ENCODE peak calls at places on chromosome 16, in five cellular contexts. One of them, this sample, is unnamed.

GRCh38 chr16:25888873-25889272 is 197.1 kb downstream of the HS3ST4 start:
- DNase-seq in H9: no peak
- DNase-seq in neuronal stem cell: no peak
- DNase-seq in H1: no peak
- DNase-seq in trophoblast cell: no peak
- DNase-seq in this sample: no peak

GRCh38 chr16:66899945-66900688 is 18.6 kb downstream of the CDH16 start:
- DNase-seq in H1: no peak
- DNase-seq in trophoblast cell: no peak
- DNase-seq in H9: no peak
- DNase-seq in neuronal stem cell: no peak
- DNase-seq in this sample: peak

GRCh38 chr16:80512460-80512859 is 28.3 kb upstream of the DYNLRB2 start:
- DNase-seq in H9: no peak
- DNase-seq in trophoblast cell: no peak
- DNase-seq in neuronal stem cell: no peak
- DNase-seq in H1: no peak
- DNase-seq in this sample: no peak

GRCh38 chr16:85832578-85833539 is 33.4 kb downstream of the COX4I1 start:
- DNase-seq in neuronal stem cell: no peak
- DNase-seq in H9: no peak
- DNase-seq in trophoblast cell: peak
- DNase-seq in H1: no peak
- DNase-seq in this sample: no peak

GRCh38 chr16:84044108-84044488 is 1.5 kb upstream of the SLC38A8 start:
- DNase-seq in neuronal stem cell: no peak
- DNase-seq in trophoblast cell: peak
- DNase-seq in H9: peak
- DNase-seq in H1: peak
- DNase-seq in this sample: peak

GRCh38 chr16:55911616-55912015 is 36.4 kb upstream of the CES5A start:
- DNase-seq in H1: no peak
- DNase-seq in H9: no peak
- DNase-seq in neuronal stem cell: no peak
- DNase-seq in trophoblast cell: no peak
- DNase-seq in this sample: no peak

GRCh38 chr16:7615565-7615964 is 282.9 kb downstream of the RBFOX1 start:
- DNase-seq in neuronal stem cell: no peak
- DNase-seq in trophoblast cell: no peak
- DNase-seq in H1: no peak
- DNase-seq in H9: no peak
- DNase-seq in this sample: no peak

GRCh38 chr16:3578610-3579551 is 1.7 kb upstream of the NLRC3 start:
- DNase-seq in H1: no peak
- DNase-seq in neuronal stem cell: peak
- DNase-seq in trophoblast cell: no peak
- DNase-seq in H9: no peak
- DNase-seq in this sample: no peak

GRCh38 chr16:87017388-87018012 is 299.7 kb downstream of the C16orf95 start:
- DNase-seq in neuronal stem cell: no peak
- DNase-seq in H1: no peak
- DNase-seq in trophoblast cell: no peak
- DNase-seq in H9: peak
- DNase-seq in this sample: peak

GRCh38 chr16:15736529-15736928 is 86.5 kb downstream of the NDE1 start:
- DNase-seq in trophoblast cell: no peak
- DNase-seq in H1: no peak
- DNase-seq in H9: no peak
- DNase-seq in neuronal stem cell: no peak
- DNase-seq in this sample: no peak

GRCh38 chr16:26396511-26397235 is 670.1 kb upstream of the C16orf82 start:
- DNase-seq in H1: no peak
- DNase-seq in neuronal stem cell: no peak
- DNase-seq in trophoblast cell: no peak
- DNase-seq in H9: no peak
- DNase-seq in this sample: no peak

GRCh38 chr16:8565498-8565897 is 24.8 kb downstream of the TMEM114 start:
- DNase-seq in neuronal stem cell: no peak
- DNase-seq in trophoblast cell: no peak
- DNase-seq in H9: peak
- DNase-seq in H1: no peak
- DNase-seq in this sample: no peak

GRCh38 chr16:89397331-89397861 is 93.0 kb downstream of the ANKRD11 start:
- DNase-seq in H1: no peak
- DNase-seq in trophoblast cell: no peak
- DNase-seq in neuronal stem cell: no peak
- DNase-seq in H9: no peak
- DNase-seq in this sample: no peak

GRCh38 chr16:57834936-57835335 is 32.6 kb upstream of the KIFC3 start:
- DNase-seq in H9: no peak
- DNase-seq in neuronal stem cell: no peak
- DNase-seq in trophoblast cell: peak
- DNase-seq in H1: no peak
- DNase-seq in this sample: no peak

GRCh38 chr16:89779231-89779912 is 37.1 kb downstream of the FANCA start:
- DNase-seq in neuronal stem cell: no peak
- DNase-seq in H1: no peak
- DNase-seq in trophoblast cell: no peak
- DNase-seq in H9: no peak
- DNase-seq in this sample: no peak

GRCh38 chr16:27428035-27428785 is 26.2 kb downstream of the IL21R start:
- DNase-seq in trophoblast cell: no peak
- DNase-seq in H1: no peak
- DNase-seq in H9: peak
- DNase-seq in neuronal stem cell: no peak
- DNase-seq in this sample: no peak

GRCh38 chr16:19137621-19138128 is 23.9 kb downstream of the ITPRIPL2 start:
- DNase-seq in trophoblast cell: no peak
- DNase-seq in H1: no peak
- DNase-seq in neuronal stem cell: no peak
- DNase-seq in H9: no peak
- DNase-seq in this sample: no peak

GRCh38 chr16:27463741-27464662 is 62.0 kb downstream of the IL21R start:
- DNase-seq in trophoblast cell: no peak
- DNase-seq in neuronal stem cell: no peak
- DNase-seq in H9: no peak
- DNase-seq in H1: no peak
- DNase-seq in this sample: no peak

GRCh38 chr16:2846511-2847310 is 11.3 kb downstream of the PRSS22 start:
- DNase-seq in H9: no peak
- DNase-seq in trophoblast cell: peak
- DNase-seq in neuronal stem cell: no peak
- DNase-seq in H1: no peak
- DNase-seq in this sample: peak

GRCh38 chr16:77732241-77732946 is 10.1 kb downstream of the NUDT7 start:
- DNase-seq in trophoblast cell: peak
- DNase-seq in neuronal stem cell: no peak
- DNase-seq in H9: no peak
- DNase-seq in H1: no peak
- DNase-seq in this sample: peak

GRCh38 chr16:85902366-85903155 is 3.6 kb downstream of the IRF8 start:
- DNase-seq in H9: no peak
- DNase-seq in H1: no peak
- DNase-seq in neuronal stem cell: no peak
- DNase-seq in trophoblast cell: peak
- DNase-seq in this sample: no peak

GRCh38 chr16:84331998-84332780 is 36.1 kb upstream of the ATP2C2 start:
- DNase-seq in trophoblast cell: peak
- DNase-seq in neuronal stem cell: no peak
- DNase-seq in H1: no peak
- DNase-seq in H9: no peak
- DNase-seq in this sample: no peak

GRCh38 chr16:26642047-26642664 is 424.6 kb upstream of the C16orf82 start:
- DNase-seq in trophoblast cell: no peak
- DNase-seq in H1: no peak
- DNase-seq in H9: no peak
- DNase-seq in neuronal stem cell: no peak
- DNase-seq in this sample: no peak

GRCh38 chr16:54654429-54654828 is 276.2 kb upstream of the IRX5 start:
- DNase-seq in trophoblast cell: no peak
- DNase-seq in H9: no peak
- DNase-seq in neuronal stem cell: no peak
- DNase-seq in H1: no peak
- DNase-seq in this sample: no peak

GRCh38 chr16:65769055-65769465 is 597.4 kb upstream of the CDH5 start:
- DNase-seq in neuronal stem cell: no peak
- DNase-seq in trophoblast cell: peak
- DNase-seq in H1: no peak
- DNase-seq in H9: no peak
- DNase-seq in this sample: peak

GRCh38 chr16:588889-589657 is 793 bp upstream of the RAB40C start:
- DNase-seq in trophoblast cell: peak
- DNase-seq in H9: peak
- DNase-seq in neuronal stem cell: peak
- DNase-seq in H1: peak
- DNase-seq in this sample: peak

GRCh38 chr16:88532434-88533241 is 37.6 kb upstream of the ZC3H18 start:
- DNase-seq in neuronal stem cell: no peak
- DNase-seq in H9: no peak
- DNase-seq in H1: no peak
- DNase-seq in trophoblast cell: no peak
- DNase-seq in this sample: no peak

GRCh38 chr16:65540913-65541312 is 419.1 kb upstream of the CDH11 start:
- DNase-seq in trophoblast cell: no peak
- DNase-seq in H1: no peak
- DNase-seq in H9: no peak
- DNase-seq in neuronal stem cell: no peak
- DNase-seq in this sample: no peak

GRCh38 chr16:20763461-20764232 is at the start of gene ACSM3:
- DNase-seq in H1: peak
- DNase-seq in H9: peak
- DNase-seq in neuronal stem cell: peak
- DNase-seq in trophoblast cell: peak
- DNase-seq in this sample: peak

GRCh38 chr16:57149391-57149790 is 36.4 kb downstream of the PSME3IP1 start:
- DNase-seq in trophoblast cell: no peak
- DNase-seq in H1: no peak
- DNase-seq in neuronal stem cell: no peak
- DNase-seq in H9: no peak
- DNase-seq in this sample: no peak

GRCh38 chr16:53896711-53897110 is 192.8 kb downstream of the FTO start:
- DNase-seq in trophoblast cell: no peak
- DNase-seq in H1: no peak
- DNase-seq in H9: no peak
- DNase-seq in neuronal stem cell: no peak
- DNase-seq in this sample: no peak

GRCh38 chr16:69019811-69020210 is 85.6 kb upstream of the HAS3 start:
- DNase-seq in H1: no peak
- DNase-seq in H9: no peak
- DNase-seq in trophoblast cell: no peak
- DNase-seq in neuronal stem cell: no peak
- DNase-seq in this sample: no peak
- H2BK12ac ChIP-seq in H1: no peak
- H2BK12ac ChIP-seq in H9: no peak
- H2BK12ac ChIP-seq in trophoblast cell: no peak
- H2BK12ac ChIP-seq in neuronal stem cell: no peak
- H2BK12ac ChIP-seq in this sample: no peak

GRCh38 chr16:11101695-11102522 is 154.1 kb downstream of the SOCS1 start:
- DNase-seq in neuronal stem cell: no peak
- DNase-seq in trophoblast cell: peak
- DNase-seq in H9: no peak
- DNase-seq in H1: no peak
- DNase-seq in this sample: peak

GRCh38 chr16:11101283-11101682 is 154.7 kb downstream of the SOCS1 start:
- DNase-seq in trophoblast cell: peak
- DNase-seq in H1: no peak
- DNase-seq in H9: no peak
- DNase-seq in neuronal stem cell: no peak
- DNase-seq in this sample: no peak

GRCh38 chr16:11104168-11105037 is 151.6 kb downstream of the SOCS1 start:
- DNase-seq in trophoblast cell: no peak
- DNase-seq in H1: no peak
- DNase-seq in H9: no peak
- DNase-seq in neuronal stem cell: no peak
- DNase-seq in this sample: no peak

GRCh38 chr16:11100239-11100750 is 155.7 kb downstream of the SOCS1 start:
- DNase-seq in H1: peak
- DNase-seq in H9: peak
- DNase-seq in neuronal stem cell: no peak
- DNase-seq in trophoblast cell: no peak
- DNase-seq in this sample: peak

GRCh38 chr16:11102523-11102898 is 153.5 kb downstream of the SOCS1 start:
- DNase-seq in neuronal stem cell: no peak
- DNase-seq in H9: no peak
- DNase-seq in H1: no peak
- DNase-seq in trophoblast cell: no peak
- DNase-seq in this sample: no peak
- H2AK5ac ChIP-seq in neuronal stem cell: no peak
- H2AK5ac ChIP-seq in H9: no peak
- H2AK5ac ChIP-seq in H1: no peak
- H2AK5ac ChIP-seq in trophoblast cell: no peak
- H2AK5ac ChIP-seq in this sample: peak

DNA sequence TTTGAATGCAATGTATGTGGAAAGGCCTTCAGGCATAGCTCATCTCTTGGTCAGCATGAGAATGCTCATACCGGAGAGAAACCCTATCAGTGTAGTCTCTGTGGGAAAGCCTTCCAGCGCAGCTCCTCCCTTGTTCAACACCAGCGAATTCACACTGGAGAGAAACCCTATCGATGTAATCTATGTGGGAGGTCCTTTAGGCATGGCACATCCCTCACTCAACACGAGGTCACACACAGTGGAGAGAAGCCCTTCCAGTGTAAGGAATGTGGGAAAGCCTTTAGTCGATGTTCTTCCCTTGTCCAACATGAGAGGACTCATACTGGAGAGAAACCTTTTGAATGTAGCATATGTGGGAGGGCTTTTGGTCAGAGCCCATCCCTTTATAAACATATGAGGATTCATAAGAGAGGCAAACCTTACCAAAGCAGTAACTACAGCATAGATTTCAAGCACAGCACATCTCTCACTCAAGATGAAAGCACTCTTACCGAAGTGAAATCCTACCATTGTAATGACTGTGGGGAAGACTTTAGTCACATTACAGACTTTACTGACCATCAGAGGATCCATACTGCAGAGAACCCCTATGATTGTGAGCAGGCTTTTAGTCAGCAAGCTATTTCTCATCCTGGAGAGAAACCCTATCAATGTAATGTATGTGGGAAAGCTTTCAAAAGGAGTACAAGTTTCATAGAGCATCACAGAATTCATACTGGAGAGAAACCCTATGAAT is 24.7 kb downstream of the ZFP90 start:
- DNase-seq in H1: no peak
- DNase-seq in H9: no peak
- DNase-seq in trophoblast cell: no peak
- DNase-seq in neuronal stem cell: no peak
- DNase-seq in this sample: peak
- H2BK12ac ChIP-seq in H1: no peak
- H2BK12ac ChIP-seq in H9: no peak
- H2BK12ac ChIP-seq in trophoblast cell: no peak
- H2BK12ac ChIP-seq in neuronal stem cell: no peak
- H2BK12ac ChIP-seq in this sample: no peak

DNA sequence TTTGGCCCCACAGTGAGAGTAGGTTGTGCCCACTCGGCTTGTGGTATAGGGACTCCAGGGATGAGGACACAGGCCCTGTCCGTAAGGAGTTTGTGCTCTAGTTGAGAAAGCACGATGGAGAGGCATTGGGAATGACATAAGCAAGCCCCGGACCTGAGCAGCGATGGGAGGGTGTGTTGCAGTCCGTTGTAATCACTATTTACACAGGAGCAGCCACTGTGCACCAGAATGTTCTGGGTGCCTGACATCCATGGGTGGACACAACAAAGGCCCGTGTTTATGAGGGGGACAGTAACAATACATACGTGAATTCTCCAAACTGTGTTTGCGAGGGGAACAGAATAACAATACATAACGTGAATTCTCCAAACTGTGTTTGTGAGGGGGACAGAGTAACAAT is 86.8 kb downstream of the NPIPB11 start:
- DNase-seq in trophoblast cell: no peak
- DNase-seq in neuronal stem cell: no peak
- DNase-seq in H1: no peak
- DNase-seq in H9: no peak
- DNase-seq in this sample: no peak
- H2AK5ac ChIP-seq in trophoblast cell: no peak
- H2AK5ac ChIP-seq in neuronal stem cell: no peak
- H2AK5ac ChIP-seq in H1: no peak
- H2AK5ac ChIP-seq in H9: no peak
- H2AK5ac ChIP-seq in this sample: no peak

This sample was measured in mesenchymal stem cell.